ENCODE peak calls at places on chromosomes 12 and 14, in six cellular contexts. N is smooth muscle cell of the brain vasculature, O is AML-193, M is nucleus accumbens, C is stromal cell of bone marrow, D is Caki2. L is an unnamed sample.

GRCh38 chr12:93183940-93184663 is 193.6 kb upstream of the NUDT4 start:
- DNase-seq in N (no peak), O (peak; percentile 91), M (peak; percentile 30), C (no peak), D (no peak), L (peak; percentile 45)

GRCh38 chr12:87818416-87818815 is 210.8 kb downstream of the C12orf50 start:
- DNase-seq in N (no peak), O (no peak), M (no peak), C (no peak), D (peak; percentile 88), L (no peak)

GRCh38 chr12:9406564-9407424 is 198.6 kb upstream of the PZP start:
- DNase-seq in N (no peak), O (no peak), M (no peak), C (no peak), D (no peak), L (no peak)

GRCh38 chr12:128078311-128078851 is 188.6 kb upstream of the TMEM132C start:
- DNase-seq in N (no peak), O (no peak), M (no peak), C (no peak), D (peak; percentile 39), L (no peak)

GRCh38 chr12:2163172-2163927 is 110.6 kb downstream of the CACNA1C start:
- DNase-seq in N (no peak), O (no peak), M (no peak), C (peak; percentile 95), D (no peak), L (peak; percentile 46)

GRCh38 chr14:99538275-99538674 is 57.1 kb downstream of the CCNK start:
- DNase-seq in N (no peak), O (no peak), M (no peak), C (no peak), D (no peak), L (no peak)

GRCh38 chr14:106556665-106557289 is 1030.4 kb downstream of the TMEM121 start:
- DNase-seq in N (no peak), O (peak; percentile 23), M (no peak), C (no peak), D (no peak), L (no peak)

GRCh38 chr12:131695968-131696367 is 14.9 kb upstream of the SFSWAP start:
- DNase-seq in N (no peak), O (no peak), M (no peak), C (no peak), D (no peak), L (no peak)

GRCh38 chr12:627863-628805 is 35.1 kb downstream of the NINJ2 start:
- DNase-seq in N (no peak), O (no peak), M (no peak), C (no peak), D (no peak), L (no peak)

GRCh38 chr14:95256011-95256775 is 63.5 kb downstream of the CLMN start:
- DNase-seq in N (no peak), O (no peak), M (peak; percentile 38), C (no peak), D (peak; percentile 77), L (no peak)

GRCh38 chr12:67068773-67069450 is 200.2 kb upstream of the CAND1 start:
- DNase-seq in N (no peak), O (peak; percentile 4), M (peak; percentile 12), C (no peak), D (peak; percentile 85), L (no peak)

GRCh38 chr12:114751712-114752111 is 67.7 kb upstream of the TBX3 start:
- DNase-seq in N (no peak), O (no peak), M (no peak), C (no peak), D (no peak), L (no peak)

GRCh38 chr12:132907216-132907615 is 19.8 kb upstream of the CHFR start:
- DNase-seq in N (no peak), O (no peak), M (peak; percentile 2), C (no peak), D (no peak), L (no peak)

GRCh38 chr14:20681348-20682126 is 2.8 kb upstream of the RNASE4 start:
- DNase-seq in N (peak; percentile 69), O (peak; percentile 69), M (peak; percentile 77), C (peak; percentile 65), D (peak; percentile 88), L (peak; percentile 69)

GRCh38 chr14:68662395-68662794 is 130.5 kb downstream of the ZFP36L1 start:
- DNase-seq in N (no peak), O (no peak), M (no peak), C (no peak), D (no peak), L (no peak)

L was measured in C1 segment of cervical spinal cord.